ENCODE peak calls at places on chromosome 5, in eight cellular contexts. V is H7, J is EL, B is IMR-90, T is endothelial cell, M is body of pancreas, Y is DMS79, S is HTR-8/SVneo. F is an unnamed sample.

GRCh38 chr5:170293273-170293672 is 4.3 kb downstream of the LCP2 start:
- DNase-seq in Y (no peak), T (no peak), S (no peak), B (no peak), J (no peak), M (no peak), V (no peak), F (no peak)

GRCh38 chr5:149422429-149423286 is 43.6 kb upstream of the IL17B start:
- DNase-seq in S (peak; percentile 58), J (peak; percentile 73), Y (no peak), V (peak; percentile 79), B (peak; percentile 95), T (peak; percentile 24), M (no peak), F (peak; percentile 53)

GRCh38 chr5:154110781-154111180 is 72.0 kb downstream of the MFAP3 start:
- DNase-seq in V (no peak), M (no peak), J (peak; percentile 66), S (peak; percentile 3), B (peak; percentile 33), T (no peak), Y (no peak), F (no peak)

GRCh38 chr5:148776780-148777179 is 49.6 kb upstream of the ADRB2 start:
- DNase-seq in J (peak; percentile 91), B (peak; percentile 84), S (peak; percentile 45), M (no peak), Y (no peak), T (no peak), V (no peak), F (no peak)

GRCh38 chr5:171647900-171648253 is 137.7 kb upstream of the SMIM23 start:
- DNase-seq in S (no peak), M (no peak), T (no peak), Y (no peak), B (peak; percentile 17), V (no peak), J (no peak), F (no peak)

GRCh38 chr5:151239237-151239861 is 13.6 kb upstream of the GM2A start:
- DNase-seq in S (peak; percentile 76), J (peak; percentile 70), M (peak; percentile 80), T (peak; percentile 83), Y (no peak), V (peak; percentile 83), B (peak; percentile 63), F (peak; percentile 77)

GRCh38 chr5:127958421-127959011 is 125.0 kb upstream of the SLC12A2 start:
- DNase-seq in M (no peak), T (no peak), V (no peak), S (no peak), J (no peak), Y (no peak), B (no peak), F (no peak)

GRCh38 chr5:142248853-142249462 is 75.9 kb downstream of the SPRY4 start:
- DNase-seq in Y (no peak), S (no peak), J (peak; percentile 29), V (no peak), B (peak; percentile 12), M (no peak), T (no peak), F (no peak)

GRCh38 chr5:120345947-120346346 is 118.2 kb upstream of the PRR16 start:
- DNase-seq in B (no peak), Y (no peak), T (no peak), J (no peak), S (no peak), V (no peak), M (no peak), F (no peak)

GRCh38 chr5:6517494-6517893 is 68.8 kb downstream of the UBE2QL1 start:
- DNase-seq in Y (no peak), T (no peak), S (no peak), J (no peak), V (no peak), M (no peak), B (no peak), F (no peak)

GRCh38 chr5:95519681-95520080 is 35.1 kb downstream of the SKIC3 start:
- DNase-seq in V (no peak), M (no peak), T (no peak), J (no peak), Y (no peak), B (no peak), S (no peak), F (no peak)

GRCh38 chr5:141637266-141637692 is 482 bp downstream of the RELL2 start:
- DNase-seq in Y (no peak), V (peak; percentile 88), M (peak; percentile 29), B (no peak), S (no peak), T (peak; percentile 34), J (peak; percentile 30), F (peak; percentile 83)

GRCh38 chr5:36943584-36943983 is 67.0 kb downstream of the NIPBL start:
- DNase-seq in B (no peak), V (no peak), M (no peak), S (no peak), T (no peak), Y (no peak), J (no peak), F (no peak)

GRCh38 chr5:113330533-113331200 is 104.1 kb downstream of the TSSK1B start:
- DNase-seq in V (no peak), J (peak; percentile 8), B (peak; percentile 60), T (no peak), S (peak; percentile 43), M (peak; percentile 23), Y (no peak), F (peak; percentile 47)

GRCh38 chr5:177427211-177427822 is 841 bp downstream of the GRK6 start:
- DNase-seq in Y (no peak), T (no peak), S (no peak), V (no peak), J (peak; percentile 33), M (no peak), B (no peak), F (no peak)

GRCh38 chr5:59061377-59061776 is 478.5 kb downstream of the RAB3C start:
- DNase-seq in M (no peak), S (no peak), V (no peak), J (no peak), B (peak; percentile 68), T (no peak), Y (no peak), F (no peak)

GRCh38 chr5:153835891-153836515 is 202.7 kb downstream of the FAM114A2 start:
- DNase-seq in M (no peak), T (no peak), J (no peak), V (no peak), S (no peak), B (no peak), Y (no peak), F (peak; percentile 40)

GRCh38 chr5:35852084-35852734 is 4.5 kb upstream of the IL7R start:
- DNase-seq in S (peak; percentile 61), T (no peak), B (peak; percentile 43), J (peak; percentile 72), M (no peak), Y (no peak), V (no peak), F (no peak)

GRCh38 chr5:126610616-126611015 is 9.9 kb downstream of the PHAX start:
- DNase-seq in Y (no peak), M (no peak), J (no peak), T (no peak), V (no peak), S (no peak), B (no peak), F (no peak)

GRCh38 chr5:37771203-37771611 is 68.6 kb downstream of the GDNF start:
- DNase-seq in J (no peak), B (no peak), V (no peak), T (no peak), M (no peak), S (no peak), Y (no peak), F (no peak)

GRCh38 chr5:516338-516925 is 7.8 kb downstream of the SLC9A3 start:
- DNase-seq in T (no peak), Y (peak; percentile 18), V (no peak), S (no peak), M (no peak), B (no peak), J (no peak), F (no peak)

GRCh38 chr5:171483453-171484177 is 64.2 kb downstream of the FGF18 start:
- DNase-seq in M (peak; percentile 83), S (no peak), T (no peak), V (peak; percentile 59), B (peak; percentile 86), Y (no peak), J (no peak), F (peak; percentile 31)

GRCh38 chr5:150412319-150413175 is at the start of gene CD74:
- DNase-seq in Y (no peak), M (peak; percentile 73), S (peak; percentile 34), J (no peak), T (peak; percentile 65), V (peak; percentile 90), B (peak; percentile 20), F (peak; percentile 74)

GRCh38 chr5:40223884-40224402 is 455.8 kb upstream of the PTGER4 start:
- DNase-seq in B (peak; percentile 96), T (no peak), S (peak; percentile 53), V (no peak), Y (no peak), J (peak; percentile 96), M (no peak), F (no peak)

GRCh38 chr5:136228358-136228757 is 35.4 kb upstream of the SMIM32 start:
- DNase-seq in J (no peak), V (peak; percentile 53), Y (no peak), T (no peak), M (no peak), B (no peak), S (no peak), F (no peak)

GRCh38 chr5:38468978-38469706 is 87.3 kb downstream of the LIFR start:
- DNase-seq in V (peak; percentile 38), B (no peak), M (peak; percentile 33), Y (no peak), J (no peak), S (no peak), T (no peak), F (peak; percentile 32)

GRCh38 chr5:59174248-59174844 is 591.5 kb downstream of the RAB3C start:
- DNase-seq in J (peak; percentile 69), V (peak; percentile 1), B (peak; percentile 87), M (peak; percentile 22), Y (no peak), S (peak; percentile 52), T (peak; percentile 15), F (no peak)

GRCh38 chr5:102764381-102765005 is 9.4 kb downstream of the PAM start:
- DNase-seq in Y (no peak), T (no peak), B (no peak), V (no peak), M (no peak), J (no peak), S (no peak), F (no peak)

GRCh38 chr5:103808464-103809106 is 246.0 kb upstream of the NUDT12 start:
- DNase-seq in S (peak; percentile 25), J (peak; percentile 49), B (peak; percentile 50), Y (no peak), V (peak; percentile 58), T (peak; percentile 47), M (peak; percentile 47), F (peak; percentile 66)

GRCh38 chr5:59559323-59559722 is 334.2 kb downstream of the PDE4D start:
- DNase-seq in M (no peak), Y (no peak), B (no peak), V (no peak), S (no peak), T (no peak), J (no peak), F (no peak)

GRCh38 chr5:55868846-55869245 is 17.7 kb downstream of the IL31RA start:
- DNase-seq in J (peak; percentile 98), V (no peak), S (peak; percentile 72), B (peak; percentile 99), Y (no peak), M (peak; percentile 31), T (no peak), F (no peak)

GRCh38 chr5:16597946-16598694 is 18.7 kb downstream of the RETREG1 start:
- DNase-seq in T (no peak), S (no peak), B (no peak), M (no peak), V (no peak), J (no peak), Y (no peak), F (no peak)

GRCh38 chr5:126267435-126267834 is 155.8 kb upstream of the GRAMD2B start:
- DNase-seq in T (no peak), M (no peak), Y (no peak), S (no peak), V (no peak), J (no peak), B (no peak), F (no peak)

GRCh38 chr5:83473344-83474169 is 2.0 kb downstream of the VCAN start:
- DNase-seq in V (peak; percentile 91), Y (no peak), S (peak; percentile 69), T (peak; percentile 94), J (peak; percentile 93), B (peak; percentile 98), M (peak; percentile 78), F (peak; percentile 98)